ENCODE peak calls at places on chromosomes 1 and 21, in four cellular contexts. C is sigmoid colon, W is lower lobe of right lung, I is heart right ventricle. V is an unnamed sample.

GRCh38 chr1:208445710-208446702 is 201.8 kb upstream of the PLXNA2 start:
- DNase-seq in C (no peak), W (no peak), I (no peak), V (no peak)

GRCh38 chr1:6822530-6823359 is 37.5 kb downstream of the CAMTA1 start:
- DNase-seq in C (no peak), W (no peak), I (no peak), V (no peak)

GRCh38 chr1:68120136-68120791 is 69.8 kb upstream of the DIRAS3 start:
- DNase-seq in C (no peak), W (no peak), I (peak), V (no peak)

GRCh38 chr1:184930645-184931044 is 43.7 kb downstream of the NIBAN1 start:
- DNase-seq in C (no peak), W (no peak), I (no peak), V (no peak)

GRCh38 chr21:23725576-23725975 is 1881.7 kb downstream of the MRPL39 start:
- DNase-seq in C (no peak), W (no peak), I (no peak), V (no peak)

GRCh38 chr1:219119839-219120238 is 53.8 kb upstream of the LYPLAL1 start:
- DNase-seq in C (no peak), W (no peak), I (no peak), V (no peak)

GRCh38 chr21:32412162-32412997 is at the start of gene EVA1C:
- DNase-seq in C (peak), W (peak), I (peak), V (peak)

GRCh38 chr1:86648255-86648654 is 56.1 kb upstream of the SH3GLB1 start:
- DNase-seq in C (no peak), W (no peak), I (no peak), V (no peak)

GRCh38 chr1:185895208-185895900 is 161.2 kb downstream of the HMCN1 start:
- DNase-seq in C (no peak), W (no peak), I (no peak), V (no peak)

GRCh38 chr21:45404726-45405270 is at the start of gene COL18A1:
- DNase-seq in C (peak), W (peak), I (peak), V (peak)

GRCh38 chr1:92040971-92041370 is 11.2 kb downstream of the EPHX4 start:
- DNase-seq in C (no peak), W (no peak), I (no peak), V (no peak)

GRCh38 chr1:15152318-15153183 is 996 bp upstream of the TMEM51 start:
- DNase-seq in C (peak), W (peak), I (peak), V (peak)
- H3K4me3 ChIP-seq in C (peak), W (peak), I (peak), V (peak)

GRCh38 chr21:43191521-43191920 is 22.7 kb downstream of the CRYAA start:
- DNase-seq in C (peak), W (no peak), I (no peak), V (no peak)

GRCh38 chr21:43193088-43193650 is 24.4 kb downstream of the CRYAA start:
- DNase-seq in C (no peak), W (no peak), I (no peak), V (no peak)

GRCh38 chr21:43192501-43193081 is 23.8 kb downstream of the CRYAA start:
- DNase-seq in C (peak), W (no peak), I (no peak), V (peak)

GRCh38 chr21:43190544-43191340 is 21.9 kb downstream of the CRYAA start:
- DNase-seq in C (peak), W (no peak), I (no peak), V (peak)

GRCh38 chr21:43191971-43192370 is 23.2 kb downstream of the CRYAA start:
- DNase-seq in C (peak), W (no peak), I (no peak), V (no peak)
- H3K27ac ChIP-seq in C (no peak), W (no peak), I (no peak), V (no peak)

GRCh38 chr1:27626031-27626935 is 8.7 kb downstream of the FGR start:
- DNase-seq in C (no peak), W (peak), I (no peak), V (no peak)
- H3K4me3 ChIP-seq in C (no peak), W (peak), I (no peak), V (no peak)

DNA sequence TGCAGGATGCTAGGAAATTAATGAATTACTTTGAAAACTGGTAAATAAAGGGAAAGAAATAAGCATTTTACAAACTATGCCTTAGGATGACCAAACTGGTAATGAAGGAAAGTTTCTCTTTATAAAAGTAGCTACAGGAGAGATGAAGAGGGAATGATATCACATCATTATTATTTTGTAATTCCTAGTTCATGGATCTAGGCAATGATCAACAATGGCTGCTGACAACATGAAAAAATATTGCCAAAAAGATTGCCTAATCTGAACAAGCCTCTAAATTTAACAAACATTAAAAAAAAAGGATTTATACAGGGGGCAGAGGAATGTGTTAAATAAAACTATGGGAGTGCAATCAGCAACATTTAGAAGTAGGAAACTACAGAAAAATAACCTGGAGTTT is 38.9 kb downstream of the NOS1AP start:
- DNase-seq in C (no peak), W (no peak), I (no peak), V (no peak)
- H3K27ac ChIP-seq in C (no peak), W (no peak), I (no peak), V (no peak)

GRCh38 chr1:100542264-100542663 is 4.3 kb downstream of the GPR88 start:
- DNase-seq in C (no peak), W (no peak), I (no peak), V (no peak)

GRCh38 chr1:100536031-100536430 is 1.9 kb upstream of the GPR88 start:
- DNase-seq in C (no peak), W (no peak), I (no peak), V (no peak)

GRCh38 chr1:100538935-100539835 is 1.2 kb downstream of the GPR88 start:
- DNase-seq in C (peak), W (peak), I (no peak), V (peak)

GRCh38 chr1:100543640-100544039 is 5.7 kb downstream of the GPR88 start:
- DNase-seq in C (no peak), W (peak), I (no peak), V (no peak)

DNA sequence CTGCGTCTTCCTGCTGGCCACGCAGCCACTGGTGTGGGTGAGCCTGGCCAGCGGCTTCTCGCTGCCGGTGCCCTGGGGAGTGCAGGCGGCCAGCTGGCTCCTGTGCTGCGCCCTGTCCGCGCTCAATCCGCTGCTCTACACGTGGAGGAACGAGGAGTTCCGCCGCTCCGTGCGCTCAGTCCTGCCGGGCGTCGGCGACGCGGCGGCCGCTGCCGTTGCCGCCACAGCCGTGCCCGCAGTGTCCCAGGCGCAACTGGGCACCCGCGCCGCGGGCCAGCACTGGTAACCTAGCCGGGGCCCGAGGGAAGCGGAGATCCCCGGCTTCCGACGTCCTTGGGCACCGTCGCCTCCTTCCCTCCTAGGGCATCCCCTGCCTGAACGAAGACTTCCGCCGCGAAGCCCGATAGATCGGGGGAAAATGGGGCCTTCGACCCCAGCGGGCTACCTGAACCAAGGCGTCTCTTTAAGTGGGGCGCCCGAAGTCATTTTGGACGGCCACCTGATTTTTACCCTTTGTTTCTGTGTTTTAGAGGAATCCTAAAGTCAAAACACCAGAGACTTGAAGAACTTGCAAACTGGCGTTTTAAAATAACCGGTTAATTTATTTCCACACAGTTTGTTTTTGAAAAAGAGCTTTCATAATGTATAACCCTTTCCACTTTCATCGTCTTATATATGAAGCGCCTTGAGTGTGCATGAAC is 2.0 kb downstream of the GPR88 start:
- DNase-seq in C (no peak), W (peak), I (no peak), V (peak)
- H3K4me3 ChIP-seq in C (peak), W (peak), I (peak), V (no peak)

GRCh38 chr1:160192234-160192633 is 1.9 kb downstream of the CASQ1 start:
- DNase-seq in C (no peak), W (no peak), I (no peak), V (no peak)

GRCh38 chr1:160193832-160194736 is 3.7 kb downstream of the CASQ1 start:
- DNase-seq in C (no peak), W (no peak), I (no peak), V (no peak)

GRCh38 chr1:160191756-160192155 is 1.4 kb downstream of the CASQ1 start:
- DNase-seq in C (no peak), W (no peak), I (no peak), V (no peak)

GRCh38 chr1:160194737-160195059 is 4.3 kb downstream of the CASQ1 start:
- DNase-seq in C (no peak), W (no peak), I (no peak), V (no peak)

GRCh38 chr1:160193091-160193819 is 2.9 kb downstream of the CASQ1 start:
- DNase-seq in C (peak), W (peak), I (peak), V (peak)
- H3K27ac ChIP-seq in C (peak), W (no peak), I (no peak), V (no peak)

GRCh38 chr1:246788895-246789338 is 64.7 kb downstream of the SCCPDH start:
- DNase-seq in C (no peak), W (no peak), I (no peak), V (no peak)
- H3K4me3 ChIP-seq in C (peak), W (peak), I (peak), V (peak)

DNA sequence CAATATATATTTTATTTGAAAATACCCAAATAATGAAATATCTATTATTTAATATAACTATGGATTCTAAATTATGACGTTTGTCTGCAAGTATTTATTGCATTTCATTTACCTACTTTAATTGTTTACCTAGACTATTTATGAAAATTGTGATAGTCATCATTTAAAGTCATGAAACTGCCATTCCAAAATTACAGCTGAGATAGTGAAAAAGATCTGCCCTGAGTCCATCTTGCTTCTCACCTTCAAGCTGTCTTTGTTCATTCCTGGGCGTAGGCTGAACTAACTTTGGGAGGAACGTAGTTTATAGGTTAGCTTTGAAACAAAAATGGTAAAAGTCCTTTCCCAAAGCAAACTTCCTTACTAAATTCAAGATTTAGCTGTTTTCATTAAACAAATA is 12.4 kb upstream of the HPDL start:
- DNase-seq in C (no peak), W (no peak), I (no peak), V (no peak)
- H3K27ac ChIP-seq in C (no peak), W (no peak), I (no peak), V (no peak)

V was measured in aorta.